ENCODE peak calls at places on chromosomes 13 and 19, in seven cellular contexts. One of them, this sample, is unnamed.

GRCh38 chr19:18416778-18417249 is 2.4 kb upstream of the SSBP4 start:
- DNase-seq in tibial nerve: peak; percentile 92
- DNase-seq in H7: peak; percentile 96
- DNase-seq in uterus: peak; percentile 95
- DNase-seq in heart right ventricle: peak; percentile 96
- DNase-seq in cardiac fibroblast: peak; percentile 96
- DNase-seq in left lung: peak; percentile 95
- DNase-seq in this sample: peak; percentile 93

GRCh38 chr13:59641261-59641660 is 522.5 kb downstream of the DIAPH3 start:
- DNase-seq in heart right ventricle: no peak
- DNase-seq in uterus: no peak
- DNase-seq in H7: peak; percentile 19
- DNase-seq in tibial nerve: no peak
- DNase-seq in left lung: no peak
- DNase-seq in cardiac fibroblast: no peak
- DNase-seq in this sample: no peak

GRCh38 chr13:70098669-70099068 is 9.0 kb upstream of the ATXN8OS start:
- DNase-seq in uterus: no peak
- DNase-seq in tibial nerve: no peak
- DNase-seq in cardiac fibroblast: no peak
- DNase-seq in heart right ventricle: no peak
- DNase-seq in left lung: no peak
- DNase-seq in H7: no peak
- DNase-seq in this sample: no peak

GRCh38 chr13:29594310-29594709 is 1.2 kb downstream of the SLC7A1 start:
- DNase-seq in left lung: no peak
- DNase-seq in H7: peak; percentile 60
- DNase-seq in uterus: peak; percentile 40
- DNase-seq in heart right ventricle: no peak
- DNase-seq in tibial nerve: no peak
- DNase-seq in cardiac fibroblast: peak; percentile 48
- DNase-seq in this sample: peak; percentile 49

GRCh38 chr19:51501594-51502263 is at the start of gene SIGLEC12:
- DNase-seq in cardiac fibroblast: no peak
- DNase-seq in heart right ventricle: peak; percentile 17
- DNase-seq in uterus: no peak
- DNase-seq in H7: no peak
- DNase-seq in left lung: peak; percentile 86
- DNase-seq in tibial nerve: no peak
- DNase-seq in this sample: peak; percentile 31

GRCh38 chr13:50283017-50283416 is 267.8 kb downstream of the KCNRG start:
- DNase-seq in heart right ventricle: no peak
- DNase-seq in left lung: no peak
- DNase-seq in H7: no peak
- DNase-seq in cardiac fibroblast: no peak
- DNase-seq in uterus: no peak
- DNase-seq in tibial nerve: no peak
- DNase-seq in this sample: no peak

GRCh38 chr13:109770436-109770835 is 15.9 kb downstream of the IRS2 start:
- DNase-seq in cardiac fibroblast: no peak
- DNase-seq in left lung: no peak
- DNase-seq in uterus: no peak
- DNase-seq in tibial nerve: no peak
- DNase-seq in H7: no peak
- DNase-seq in heart right ventricle: no peak
- DNase-seq in this sample: no peak

GRCh38 chr19:49907745-49908446 is 11.2 kb upstream of the IL4I1 start:
- DNase-seq in heart right ventricle: no peak
- DNase-seq in uterus: no peak
- DNase-seq in tibial nerve: no peak
- DNase-seq in cardiac fibroblast: no peak
- DNase-seq in H7: no peak
- DNase-seq in left lung: no peak
- DNase-seq in this sample: no peak

GRCh38 chr13:84400711-84401110 is 518.4 kb upstream of the SLITRK1 start:
- DNase-seq in H7: no peak
- DNase-seq in left lung: no peak
- DNase-seq in heart right ventricle: no peak
- DNase-seq in cardiac fibroblast: peak; percentile 63
- DNase-seq in tibial nerve: no peak
- DNase-seq in uterus: no peak
- DNase-seq in this sample: no peak

GRCh38 chr13:113404723-113405471 is 41.0 kb upstream of the GRTP1 start:
- DNase-seq in tibial nerve: peak; percentile 2
- DNase-seq in heart right ventricle: no peak
- DNase-seq in uterus: no peak
- DNase-seq in left lung: peak; percentile 67
- DNase-seq in H7: peak; percentile 63
- DNase-seq in cardiac fibroblast: no peak
- DNase-seq in this sample: no peak

GRCh38 chr13:44619651-44620050 is 43.5 kb upstream of the TSC22D1 start:
- DNase-seq in tibial nerve: no peak
- DNase-seq in left lung: no peak
- DNase-seq in H7: no peak
- DNase-seq in heart right ventricle: no peak
- DNase-seq in uterus: no peak
- DNase-seq in cardiac fibroblast: no peak
- DNase-seq in this sample: no peak

GRCh38 chr13:19596960-19597361 is 35.6 kb upstream of the TPTE2 start:
- DNase-seq in cardiac fibroblast: no peak
- DNase-seq in left lung: no peak
- DNase-seq in heart right ventricle: no peak
- DNase-seq in uterus: no peak
- DNase-seq in tibial nerve: no peak
- DNase-seq in H7: no peak
- DNase-seq in this sample: no peak

GRCh38 chr13:98888222-98888889 is 89.5 kb downstream of the DOCK9 start:
- DNase-seq in left lung: no peak
- DNase-seq in tibial nerve: no peak
- DNase-seq in heart right ventricle: no peak
- DNase-seq in H7: no peak
- DNase-seq in cardiac fibroblast: no peak
- DNase-seq in uterus: no peak
- DNase-seq in this sample: no peak

GRCh38 chr13:110366733-110367132 is 59.6 kb downstream of the COL4A2 start:
- DNase-seq in left lung: no peak
- DNase-seq in cardiac fibroblast: no peak
- DNase-seq in uterus: no peak
- DNase-seq in tibial nerve: no peak
- DNase-seq in H7: no peak
- DNase-seq in heart right ventricle: no peak
- DNase-seq in this sample: no peak

GRCh38 chr13:103568314-103568713 is 502.1 kb upstream of the SLC10A2 start:
- DNase-seq in heart right ventricle: no peak
- DNase-seq in cardiac fibroblast: no peak
- DNase-seq in uterus: no peak
- DNase-seq in tibial nerve: no peak
- DNase-seq in left lung: no peak
- DNase-seq in H7: no peak
- DNase-seq in this sample: no peak
- H3K4me3 ChIP-seq in heart right ventricle: no peak overlapping the region
- H3K4me3 ChIP-seq in cardiac fibroblast: no peak overlapping the region
- H3K4me3 ChIP-seq in uterus: no peak overlapping the region
- H3K4me3 ChIP-seq in tibial nerve: no peak overlapping the region
- H3K4me3 ChIP-seq in left lung: no peak overlapping the region
- H3K4me3 ChIP-seq in H7: no peak overlapping the region
- H3K4me3 ChIP-seq in this sample: no peak overlapping the region

DNA sequence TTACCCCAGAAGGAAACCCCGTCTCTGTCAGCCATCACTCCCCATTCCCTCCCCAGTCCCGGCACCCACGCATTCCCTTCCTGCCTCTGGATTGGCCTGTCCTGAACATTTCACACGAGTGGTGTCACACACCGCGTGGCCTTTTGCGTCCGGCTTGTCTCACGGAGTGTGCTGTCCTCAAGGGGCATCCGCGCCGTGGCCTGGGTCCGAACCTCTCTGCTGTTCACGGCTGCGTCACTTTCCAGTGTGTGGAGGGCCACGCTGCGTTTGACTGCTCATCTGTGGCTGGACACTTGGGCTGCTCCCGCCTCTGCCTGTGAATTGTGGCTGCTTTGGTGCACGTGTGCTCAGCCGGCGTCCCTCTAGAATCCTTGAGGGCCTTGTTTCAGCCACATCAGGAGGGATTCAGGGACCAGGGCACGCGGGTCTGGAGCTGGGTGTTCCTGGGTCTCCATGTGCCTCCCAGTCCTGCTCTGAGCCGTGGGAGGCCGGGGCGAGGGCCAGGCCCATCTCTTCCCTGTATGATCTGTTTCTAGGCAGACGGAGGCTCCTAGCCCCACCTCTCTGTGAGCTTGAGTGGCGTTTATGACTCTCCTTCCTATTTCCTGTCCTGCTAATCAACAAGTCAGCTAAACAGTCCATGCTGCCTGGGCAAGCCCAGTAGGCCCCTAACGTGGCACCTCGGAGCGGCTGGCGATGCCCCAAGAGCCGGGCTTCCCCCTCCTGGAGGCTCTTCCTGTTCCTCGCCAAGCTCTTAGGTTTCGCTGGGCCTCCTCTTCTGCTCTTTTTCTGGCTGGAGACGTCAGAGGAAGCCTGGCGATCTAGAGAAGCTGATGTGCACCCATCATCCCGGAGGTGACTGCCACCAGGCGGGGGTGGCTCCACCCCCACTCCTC is 8.1 kb downstream of the STK11 start:
- DNase-seq in heart right ventricle: peak; percentile 68
- DNase-seq in cardiac fibroblast: peak; percentile 81
- DNase-seq in H7: no peak
- DNase-seq in left lung: no peak
- DNase-seq in uterus: peak; percentile 60
- DNase-seq in tibial nerve: no peak
- DNase-seq in this sample: peak; percentile 79
- H3K4me3 ChIP-seq in heart right ventricle: no peak overlapping the region
- H3K4me3 ChIP-seq in cardiac fibroblast: no peak overlapping the region
- H3K4me3 ChIP-seq in H7: no peak overlapping the region
- H3K4me3 ChIP-seq in left lung: no peak overlapping the region
- H3K4me3 ChIP-seq in uterus: no peak overlapping the region
- H3K4me3 ChIP-seq in tibial nerve: no peak overlapping the region
- H3K4me3 ChIP-seq in this sample: no peak overlapping the region

DNA sequence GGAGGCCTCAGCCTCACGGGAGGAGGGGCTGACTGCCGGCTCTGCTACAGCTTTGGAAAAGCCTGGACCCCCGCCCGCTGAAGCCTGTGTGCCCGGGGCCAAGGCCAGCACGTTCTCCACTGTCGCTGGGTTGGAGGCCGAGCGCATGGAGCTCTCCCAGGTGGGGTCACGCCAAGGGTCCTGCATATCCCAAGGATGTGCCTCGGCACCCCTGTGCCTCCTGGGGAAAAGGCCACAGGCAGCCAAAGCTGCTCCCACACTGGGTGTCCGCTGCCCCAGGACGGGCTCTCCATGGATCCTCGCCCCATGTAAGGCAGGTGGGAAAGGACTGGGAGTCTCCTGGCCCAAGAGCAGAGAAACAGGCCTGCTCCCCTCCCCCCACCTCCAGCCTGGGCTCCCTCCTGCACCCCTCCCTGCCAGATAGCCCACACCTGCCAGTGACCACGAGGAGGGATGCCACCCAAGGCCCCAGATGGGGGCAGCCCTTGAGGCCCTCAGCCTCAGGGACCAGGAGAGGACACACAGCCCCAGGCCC is 64.0 kb downstream of the MLLT1 start:
- DNase-seq in H7: no peak
- DNase-seq in tibial nerve: no peak
- DNase-seq in heart right ventricle: no peak
- DNase-seq in cardiac fibroblast: no peak
- DNase-seq in left lung: peak; percentile 77
- DNase-seq in uterus: peak; percentile 22
- DNase-seq in this sample: no peak
- H3K4me3 ChIP-seq in H7: no peak overlapping the region
- H3K4me3 ChIP-seq in tibial nerve: no peak overlapping the region
- H3K4me3 ChIP-seq in heart right ventricle: no peak overlapping the region
- H3K4me3 ChIP-seq in cardiac fibroblast: no peak overlapping the region
- H3K4me3 ChIP-seq in left lung: no peak overlapping the region
- H3K4me3 ChIP-seq in uterus: no peak overlapping the region
- H3K4me3 ChIP-seq in this sample: no peak overlapping the region

GRCh38 chr19:4278926-4279529 is at the start of gene SHD:
- DNase-seq in uterus: no peak
- DNase-seq in H7: peak; percentile 94
- DNase-seq in tibial nerve: no peak
- DNase-seq in cardiac fibroblast: no peak
- DNase-seq in left lung: no peak
- DNase-seq in heart right ventricle: no peak
- DNase-seq in this sample: no peak
- H3K4me3 ChIP-seq in uterus: peak within 1 kb of the TSS; percentile 16
- H3K4me3 ChIP-seq in H7: peak within 1 kb of the TSS; percentile 61
- H3K4me3 ChIP-seq in tibial nerve: no peak within 1 kb of the TSS
- H3K4me3 ChIP-seq in cardiac fibroblast: no peak within 1 kb of the TSS
- H3K4me3 ChIP-seq in left lung: no peak within 1 kb of the TSS
- H3K4me3 ChIP-seq in heart right ventricle: peak within 1 kb of the TSS; percentile 27
- H3K4me3 ChIP-seq in this sample: peak within 1 kb of the TSS; percentile 26